ENCODE peak calls at places on chromosome 3, in ten cellular contexts. I, W, H, U, X, S, J, V, O and G are unnamed samples.

GRCh38 chr3:104596054-104596453 is 770.7 kb upstream of the ALCAM start:
- DNase-seq in I (no peak), W (no peak), H (no peak), U (peak; percentile 28), X (no peak), S (no peak), J (no peak), V (no peak), O (no peak), G (no peak)

GRCh38 chr3:184894051-184894450 is 82.1 kb downstream of the VPS8 start:
- DNase-seq in I (no peak), W (no peak), H (no peak), U (no peak), X (no peak), S (no peak), J (no peak), V (no peak), O (no peak), G (no peak)

GRCh38 chr3:106825962-106826605 is 551.2 kb upstream of the CCDC54 start:
- DNase-seq in I (no peak), W (peak; percentile 85), H (no peak), U (peak; percentile 86), X (peak; percentile 76), S (no peak), J (peak; percentile 67), V (no peak), O (no peak), G (no peak)

GRCh38 chr3:187773233-187773962 is 28.1 kb upstream of the BCL6 start:
- DNase-seq in I (no peak), W (no peak), H (no peak), U (no peak), X (no peak), S (no peak), J (no peak), V (no peak), O (no peak), G (no peak)

GRCh38 chr3:122989856-122990575 is 37.5 kb downstream of the SEMA5B start:
- DNase-seq in I (no peak), W (no peak), H (no peak), U (no peak), X (no peak), S (no peak), J (no peak), V (no peak), O (no peak), G (no peak)

GRCh38 chr3:149080699-149081091 is 5.6 kb downstream of the HLTF start:
- DNase-seq in I (no peak), W (peak; percentile 17), H (no peak), U (peak; percentile 28), X (peak; percentile 67), S (no peak), J (peak; percentile 67), V (no peak), O (no peak), G (no peak)

GRCh38 chr3:81485444-81485865 is 276.0 kb downstream of the GBE1 start:
- DNase-seq in I (no peak), W (peak; percentile 83), H (no peak), U (peak; percentile 78), X (peak; percentile 79), S (no peak), J (peak; percentile 89), V (peak; percentile 47), O (no peak), G (no peak)

GRCh38 chr3:132535575-132536441 is 61.3 kb upstream of the ACKR4 start:
- DNase-seq in I (peak; percentile 59), W (peak; percentile 89), H (peak; percentile 52), U (peak; percentile 90), X (peak; percentile 93), S (peak; percentile 65), J (peak; percentile 92), V (peak; percentile 56), O (peak; percentile 78), G (peak; percentile 63)

GRCh38 chr3:20074226-20075063 is 34.2 kb downstream of the KAT2B start:
- DNase-seq in I (no peak), W (no peak), H (no peak), U (peak; percentile 53), X (peak; percentile 53), S (no peak), J (peak; percentile 84), V (no peak), O (no peak), G (no peak)

GRCh38 chr3:161560006-161560637 is 63.5 kb downstream of the OTOL1 start:
- DNase-seq in I (no peak), W (peak; percentile 59), H (peak; percentile 34), U (peak; percentile 7), X (peak; percentile 48), S (peak; percentile 65), J (peak; percentile 72), V (no peak), O (no peak), G (peak; percentile 65)

GRCh38 chr3:51675201-51675611 is 4.2 kb downstream of the TEX264 start:
- DNase-seq in I (no peak), W (peak; percentile 59), H (no peak), U (peak; percentile 60), X (peak; percentile 50), S (no peak), J (peak; percentile 50), V (peak; percentile 16), O (no peak), G (no peak)

GRCh38 chr3:53772562-53773329 is 73.5 kb downstream of the CHDH start:
- DNase-seq in I (no peak), W (no peak), H (no peak), U (peak; percentile 27), X (peak; percentile 19), S (no peak), J (peak; percentile 16), V (no peak), O (no peak), G (no peak)

GRCh38 chr3:28940530-28940929 is 340.3 kb upstream of the RBMS3 start:
- DNase-seq in I (no peak), W (peak; percentile 97), H (no peak), U (peak; percentile 92), X (peak; percentile 93), S (peak; percentile 8), J (peak; percentile 79), V (peak; percentile 92), O (peak; percentile 59), G (no peak)

GRCh38 chr3:66098436-66098835 is 59.7 kb upstream of the MAGI1 start:
- DNase-seq in I (no peak), W (peak; percentile 10), H (no peak), U (peak; percentile 80), X (peak; percentile 21), S (no peak), J (peak; percentile 62), V (no peak), O (no peak), G (no peak)

GRCh38 chr3:53161345-53161819 is 373 bp downstream of the PRKCD start:
- DNase-seq in I (no peak), W (no peak), H (no peak), U (no peak), X (no peak), S (no peak), J (no peak), V (no peak), O (no peak), G (no peak)

GRCh38 chr3:45936261-45936660 is 7.0 kb upstream of the CXCR6 start:
- DNase-seq in I (no peak), W (no peak), H (no peak), U (no peak), X (no peak), S (no peak), J (no peak), V (no peak), O (no peak), G (no peak)

GRCh38 chr3:45939341-45939771 is 3.9 kb upstream of the CXCR6 start:
- DNase-seq in I (no peak), W (no peak), H (no peak), U (peak; percentile 6), X (no peak), S (no peak), J (no peak), V (no peak), O (no peak), G (no peak)

GRCh38 chr3:45938043-45938435 is 5.2 kb upstream of the CXCR6 start:
- DNase-seq in I (no peak), W (no peak), H (no peak), U (no peak), X (no peak), S (no peak), J (no peak), V (no peak), O (no peak), G (no peak)

GRCh38 chr3:45938858-45939257 is 4.4 kb upstream of the CXCR6 start:
- DNase-seq in I (peak; percentile 86), W (peak; percentile 89), H (peak; percentile 73), U (peak; percentile 91), X (peak; percentile 96), S (peak; percentile 83), J (peak; percentile 92), V (peak; percentile 69), O (peak; percentile 91), G (peak; percentile 82)

GRCh38 chr3:45937206-45938042 is 5.8 kb upstream of the CXCR6 start:
- DNase-seq in I (no peak), W (no peak), H (no peak), U (no peak), X (no peak), S (no peak), J (no peak), V (no peak), O (no peak), G (no peak)
- TF ChIP-seq CTCF in I (no peak), W (no peak), H (no peak), U (no peak), X (no peak), S (no peak), J (no peak), V (no peak), O (no peak), G (no peak)

DNA sequence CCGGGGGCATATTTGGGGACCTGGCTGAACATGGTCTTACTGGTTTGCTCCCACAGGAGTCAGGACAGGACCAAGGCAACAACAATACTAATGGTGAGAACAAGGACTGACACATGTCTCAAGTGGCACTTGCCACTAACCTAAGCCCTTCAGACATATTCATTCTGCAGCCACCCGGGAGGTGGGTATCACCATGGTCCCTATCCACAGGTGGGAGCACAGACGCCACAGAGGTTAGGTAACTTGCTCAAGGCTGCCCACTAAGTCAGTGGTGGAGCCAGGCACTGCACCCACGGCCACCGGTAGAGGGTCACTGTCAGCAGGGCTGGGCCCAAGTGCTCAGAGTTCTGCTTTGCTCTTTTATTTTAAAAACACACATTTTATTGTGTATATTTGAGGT is 29.8 kb upstream of the SLC41A3 start:
- DNase-seq in I (no peak), W (no peak), H (peak; percentile 66), U (no peak), X (no peak), S (peak; percentile 42), J (no peak), V (no peak), O (no peak), G (peak; percentile 32)
- TF ChIP-seq CTCF in I (no peak), W (peak; percentile 38), H (peak; percentile 45), U (peak; percentile 29), X (peak; percentile 51), S (peak; percentile 53), J (peak; percentile 26), V (peak; percentile 33), O (peak; percentile 34), G (peak; percentile 44)

GRCh38 chr3:57864853-57865252 is 108.7 kb downstream of the SLMAP start:
- DNase-seq in I (no peak), W (peak; percentile 58), H (no peak), U (peak; percentile 45), X (peak; percentile 61), S (no peak), J (peak; percentile 42), V (no peak), O (no peak), G (no peak)
- TF ChIP-seq CTCF in I (no peak), W (peak; percentile 56), H (peak; percentile 67), U (peak; percentile 61), X (peak; percentile 48), S (peak; percentile 44), J (peak; percentile 58), V (no peak), O (peak; percentile 31), G (peak; percentile 33)

GRCh38 chr3:15601399-15602145 is at the start of the genes BTD and HACL1:
- DNase-seq in I (peak; percentile 98), W (peak; percentile 100), H (peak; percentile 94), U (peak; percentile 99), X (peak; percentile 99), S (peak; percentile 96), J (peak; percentile 98), V (peak; percentile 96), O (peak; percentile 98), G (peak; percentile 99)
- TF ChIP-seq CTCF in I (peak; percentile 4), W (peak; percentile 31), H (peak; percentile 38), U (peak; percentile 29), X (peak; percentile 26), S (no peak), J (peak; percentile 14), V (peak; percentile 37), O (peak; percentile 15), G (no peak)